ENCODE peak calls at places on chromosomes 11 and 22, in seven cellular contexts. L is central memory CD8-positive, alpha-beta T cell; C is GM20000; M is NCI-H1092; D is left colon; F is amniotic stem cell; P is activated effector memory CD4-positive, alpha-beta T cell treated with Interleukin-2 at 50 U/mL for 16 hours. S is an unnamed sample.

GRCh38 chr11:834371-835316 is 1.9 kb downstream of the CD151 start:
- DNase-seq in L (no peak), C (no peak), M (no peak), D (peak), F (peak), P (no peak), S (no peak)

GRCh38 chr11:97079244-97079643 is 689.4 kb downstream of the JRKL start:
- DNase-seq in L (no peak), C (peak), M (no peak), D (no peak), F (no peak), P (no peak), S (no peak)

GRCh38 chr11:116173506-116173905 is 599.3 kb downstream of the BUD13 start:
- DNase-seq in L (no peak), C (no peak), M (no peak), D (no peak), F (no peak), P (no peak), S (no peak)

GRCh38 chr22:39206491-39206890 is 38.3 kb downstream of the PDGFB start:
- DNase-seq in L (no peak), C (no peak), M (no peak), D (no peak), F (no peak), P (no peak), S (no peak)

GRCh38 chr11:131653244-131653643 is 282.8 kb downstream of the NTM start:
- DNase-seq in L (no peak), C (no peak), M (no peak), D (no peak), F (no peak), P (no peak), S (no peak)

GRCh38 chr11:31487848-31488247 is 21.6 kb downstream of the IMMP1L start:
- DNase-seq in L (no peak), C (no peak), M (no peak), D (no peak), F (peak), P (no peak), S (peak)

GRCh38 chr22:42648368-42649260 is 578 bp downstream of the CYB5R3 start:
- DNase-seq in L (peak), C (peak), M (no peak), D (peak), F (no peak), P (no peak), S (peak)

GRCh38 chr11:72634016-72634415 is 40.2 kb downstream of the PDE2A start:
- DNase-seq in L (no peak), C (no peak), M (no peak), D (no peak), F (no peak), P (no peak), S (no peak)

GRCh38 chr11:5291207-5291838 is 10.4 kb downstream of the OR51B4 start:
- DNase-seq in L (no peak), C (peak), M (no peak), D (no peak), F (no peak), P (no peak), S (peak)

GRCh38 chr11:35927730-35928129 is 16.1 kb upstream of the LDLRAD3 start:
- DNase-seq in L (no peak), C (no peak), M (no peak), D (peak), F (no peak), P (no peak), S (no peak)

GRCh38 chr11:47443817-47444216 is 5.1 kb downstream of the RAPSN start:
- DNase-seq in L (no peak), C (no peak), M (no peak), D (no peak), F (no peak), P (no peak), S (no peak)

GRCh38 chr11:36775157-36775556 is 177.1 kb upstream of the RAG2 start:
- DNase-seq in L (no peak), C (no peak), M (no peak), D (no peak), F (no peak), P (no peak), S (no peak)

GRCh38 chr11:75189075-75189474 is 38.2 kb downstream of the SLCO2B1 start:
- DNase-seq in L (no peak), C (no peak), M (no peak), D (no peak), F (no peak), P (no peak), S (no peak)

GRCh38 chr22:17095538-17095937 is 10.7 kb downstream of the IL17RA start:
- DNase-seq in L (no peak), C (no peak), M (no peak), D (no peak), F (no peak), P (no peak), S (no peak)

GRCh38 chr11:69442012-69442806 is 39.3 kb upstream of the LINC01488 start:
- DNase-seq in L (no peak), C (no peak), M (no peak), D (no peak), F (no peak), P (no peak), S (no peak)

GRCh38 chr11:95345243-95345642 is 114.2 kb upstream of the SESN3 start:
- DNase-seq in L (no peak), C (no peak), M (no peak), D (no peak), F (no peak), P (no peak), S (no peak)

GRCh38 chr22:46057762-46058420 is 80.9 kb upstream of the WNT7B start:
- DNase-seq in L (no peak), C (peak), M (no peak), D (peak), F (no peak), P (no peak), S (peak)

GRCh38 chr11:103927535-103927934 is 108.9 kb upstream of the DDI1 start:
- DNase-seq in L (no peak), C (peak), M (no peak), D (no peak), F (peak), P (no peak), S (peak)

GRCh38 chr22:46951326-46951725 is 188.9 kb downstream of the TBC1D22A start:
- DNase-seq in L (no peak), C (no peak), M (no peak), D (no peak), F (no peak), P (no peak), S (no peak)

GRCh38 chr11:7677071-7677470 is 3.8 kb upstream of the CYB5R2 start:
- DNase-seq in L (no peak), C (no peak), M (no peak), D (no peak), F (peak), P (no peak), S (no peak)

GRCh38 chr22:30998329-30998728 is 29.3 kb downstream of the TUG1 start:
- DNase-seq in L (no peak), C (no peak), M (no peak), D (no peak), F (no peak), P (no peak), S (no peak)

GRCh38 chr11:17564687-17565042 is 17.6 kb downstream of the OTOG start:
- DNase-seq in L (no peak), C (no peak), M (no peak), D (no peak), F (no peak), P (no peak), S (no peak)

GRCh38 chr22:17712441-17712840 is 61.8 kb downstream of the BID start:
- DNase-seq in L (no peak), C (no peak), M (no peak), D (no peak), F (no peak), P (no peak), S (no peak)

GRCh38 chr11:12807621-12808020 is 133.4 kb downstream of the TEAD1 start:
- DNase-seq in L (no peak), C (no peak), M (no peak), D (no peak), F (no peak), P (no peak), S (peak)

GRCh38 chr11:115325523-115325922 is 178.7 kb downstream of the CADM1 start:
- DNase-seq in L (no peak), C (no peak), M (peak), D (no peak), F (no peak), P (no peak), S (no peak)

GRCh38 chr22:32202539-32203180 is 2.2 kb downstream of the RFPL2 start:
- DNase-seq in L (no peak), C (no peak), M (peak), D (peak), F (peak), P (no peak), S (peak)

GRCh38 chr22:25453557-25453956 is 110.9 kb upstream of the GRK3 start:
- DNase-seq in L (no peak), C (no peak), M (no peak), D (no peak), F (no peak), P (no peak), S (no peak)

GRCh38 chr11:63882555-63883242 is 34.3 kb downstream of the RCOR2 start:
- DNase-seq in L (no peak), C (no peak), M (no peak), D (no peak), F (no peak), P (no peak), S (no peak)

GRCh38 chr11:4983851-4984250 is 10.8 kb upstream of the OR51L1 start:
- DNase-seq in L (no peak), C (no peak), M (no peak), D (no peak), F (no peak), P (no peak), S (no peak)

GRCh38 chr22:37747090-37747714 is 50.4 kb downstream of the TRIOBP start:
- DNase-seq in L (no peak), C (no peak), M (no peak), D (peak), F (peak), P (no peak), S (peak)

GRCh38 chr11:20156280-20156875 is 3.9 kb downstream of the DBX1 start:
- DNase-seq in L (peak), C (peak), M (peak), D (no peak), F (no peak), P (peak), S (no peak)

GRCh38 chr11:83004855-83005556 is 66.7 kb downstream of the RAB30 start:
- DNase-seq in L (no peak), C (no peak), M (no peak), D (no peak), F (no peak), P (no peak), S (no peak)

S was measured in GM12865.